ENCODE peak calls at places on chromosome 10, in five cellular contexts. Z is A549, N is IMR-90, X is GM12878, L is K562. S is an unnamed sample.
A peak's percentile ranks its signal among the peaks of the same experiment; 100 is the strongest.

GRCh38 chr10:61464461-61465215 is 11.5 kb upstream of the TMEM26 start:
- DNase-seq in N (peak; percentile 88), Z (no peak), L (no peak), X (no peak), S (no peak)

GRCh38 chr10:67839957-67840356 is 2.0 kb upstream of the DNAJC12 start:
- DNase-seq in Z (no peak), N (peak; percentile 31), X (no peak), L (no peak), S (no peak)

GRCh38 chr10:127200646-127201045 is 4.3 kb upstream of the INSYN2A start:
- DNase-seq in Z (no peak), X (no peak), N (no peak), L (no peak), S (no peak)

GRCh38 chr10:34866848-34867247 is 51.8 kb upstream of the PARD3 start:
- DNase-seq in N (no peak), Z (no peak), X (no peak), L (no peak), S (no peak)

GRCh38 chr10:64363687-64364086 is 842.5 kb downstream of the REEP3 start:
- DNase-seq in L (no peak), N (no peak), Z (no peak), X (no peak), S (no peak)

GRCh38 chr10:34576789-34577188 is 238.3 kb downstream of the PARD3 start:
- DNase-seq in X (no peak), N (no peak), L (no peak), Z (no peak), S (peak; percentile 25)

GRCh38 chr10:65501259-65501658 is 1424.6 kb upstream of the LRRTM3 start:
- DNase-seq in X (peak; percentile 48), Z (peak; percentile 2), N (no peak), L (no peak), S (no peak)

GRCh38 chr10:87038286-87038717 is 18.2 kb downstream of the FAM25A start:
- DNase-seq in X (no peak), N (no peak), Z (no peak), L (no peak), S (no peak)

GRCh38 chr10:16853201-16853600 is 36.0 kb upstream of the RSU1 start:
- DNase-seq in L (no peak), Z (no peak), X (no peak), N (peak; percentile 68), S (peak; percentile 38)

GRCh38 chr10:24307696-24308476 is 98.9 kb downstream of the KIAA1217 start:
- DNase-seq in L (no peak), X (no peak), N (no peak), Z (no peak), S (no peak)

GRCh38 chr10:80443531-80443974 is 10.6 kb upstream of the TSPAN14 start:
- DNase-seq in Z (no peak), L (peak; percentile 43), N (no peak), X (no peak), S (peak; percentile 75)

GRCh38 chr10:98414578-98414931 is 427 bp downstream of the PYROXD2 start:
- DNase-seq in X (no peak), N (no peak), Z (peak; percentile 17), L (no peak), S (no peak)

GRCh38 chr10:62885656-62886461 is 69.7 kb upstream of the EGR2 start:
- DNase-seq in Z (peak; percentile 15), L (no peak), X (no peak), N (peak; percentile 19), S (no peak)

GRCh38 chr10:95567903-95568630 is 6.9 kb upstream of the SORBS1 start:
- DNase-seq in Z (no peak), X (no peak), L (no peak), N (no peak), S (no peak)

GRCh38 chr10:123614888-123615287 is 51.3 kb upstream of the GPR26 start:
- DNase-seq in Z (peak; percentile 15), L (peak; percentile 40), X (no peak), N (peak; percentile 7), S (no peak)

GRCh38 chr10:3048114-3049019 is 19.0 kb upstream of the PFKP start:
- DNase-seq in L (peak; percentile 22), N (peak; percentile 79), Z (no peak), X (no peak), S (no peak)

GRCh38 chr10:28532223-28532508 is 752 bp upstream of the WAC start:
- DNase-seq in Z (peak; percentile 21), L (no peak), N (no peak), X (no peak), S (no peak)

GRCh38 chr10:80270887-80271286 is 18.6 kb downstream of the MAT1A start:
- DNase-seq in N (no peak), L (no peak), X (no peak), Z (no peak), S (no peak)

GRCh38 chr10:131841669-131842139 is 59.1 kb upstream of the PPP2R2D start:
- DNase-seq in L (no peak), Z (no peak), X (no peak), N (no peak), S (no peak)

GRCh38 chr10:124681091-124681490 is 63.1 kb downstream of the FAM53B start:
- DNase-seq in Z (no peak), N (no peak), X (no peak), L (no peak), S (no peak)

GRCh38 chr10:124677871-124678565 is 66.2 kb downstream of the FAM53B start:
- DNase-seq in L (no peak), N (peak; percentile 38), Z (no peak), X (no peak), S (peak; percentile 88)

GRCh38 chr10:124678566-124679240 is 65.5 kb downstream of the FAM53B start:
- DNase-seq in N (no peak), L (no peak), X (no peak), Z (no peak), S (no peak)

GRCh38 chr10:124680675-124681074 is 63.5 kb downstream of the FAM53B start:
- DNase-seq in N (peak; percentile 32), L (no peak), Z (no peak), X (no peak), S (no peak)

DNA sequence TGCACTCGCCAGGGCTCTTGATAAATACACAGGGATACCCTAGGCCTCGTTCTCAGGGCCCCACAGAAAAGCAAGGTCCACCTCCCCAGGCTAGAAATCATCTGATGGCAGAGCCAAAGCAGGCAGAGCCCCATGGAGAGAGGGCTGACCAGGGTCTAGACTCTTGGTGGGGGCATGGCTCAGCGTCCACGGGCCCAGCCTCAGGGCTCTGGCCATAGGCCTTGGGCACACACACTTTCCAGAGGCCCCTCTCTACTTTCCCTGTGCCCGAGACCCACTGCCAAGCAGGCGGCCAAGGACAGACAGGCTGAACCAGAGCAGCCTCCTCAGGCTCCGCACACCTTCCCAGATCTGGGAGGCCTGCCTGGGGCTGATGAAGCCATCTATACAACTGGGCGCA is 64.8 kb downstream of the FAM53B start:
- DNase-seq in X (no peak), Z (no peak), L (no peak), N (no peak), S (no peak)
- H3K4me1 ChIP-seq in X (peaks cover 9% of the 10 kb centered on the region), Z (no peaks in the 10 kb centered on the region), L (peaks cover 16% of the 10 kb centered on the region), N (peaks cover 10% of the 10 kb centered on the region), S (no peaks in the 10 kb centered on the region)

DNA sequence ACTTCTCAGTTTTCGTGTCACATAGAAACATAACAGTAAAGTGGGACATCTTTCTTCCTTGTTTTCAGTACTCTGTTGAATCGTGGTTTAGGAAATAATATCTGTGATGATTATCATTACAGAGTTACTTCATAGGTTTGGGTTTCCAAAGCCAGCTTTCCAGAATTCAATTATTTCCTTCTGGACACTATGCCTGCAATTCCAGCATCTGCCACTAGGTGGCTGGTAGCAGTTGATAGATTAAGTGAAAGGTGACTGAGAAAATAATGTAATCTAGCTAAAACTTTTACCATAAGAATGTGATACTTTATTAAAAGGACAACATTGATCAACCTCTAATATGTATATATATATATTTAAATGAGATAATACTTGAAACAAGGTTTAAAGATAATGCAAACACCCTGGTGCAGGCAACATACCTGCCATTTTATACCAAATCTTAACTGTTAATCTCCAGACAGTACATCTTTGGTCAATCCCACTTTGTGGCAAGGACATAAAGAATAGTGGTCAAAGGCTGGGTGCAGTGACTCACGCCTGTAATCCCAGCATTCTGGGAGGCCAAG is 102.6 kb downstream of the SH3PXD2A start:
- DNase-seq in L (peak; percentile 43), N (no peak), Z (no peak), X (no peak), S (no peak)
- TF ChIP-seq RCOR1 in L (no peak), N (peak; percentile 37), Z (no peak), X (no peak), S (no peak)

GRCh38 chr10:108721874-108722273 is 1201.4 kb downstream of the XPNPEP1 start:
- DNase-seq in Z (no peak), X (no peak), N (no peak), L (no peak), S (no peak)
- TF ChIP-seq SMC3 in Z (no peak), X (no peak), N (no peak), L (no peak), S (no peak)

DNA sequence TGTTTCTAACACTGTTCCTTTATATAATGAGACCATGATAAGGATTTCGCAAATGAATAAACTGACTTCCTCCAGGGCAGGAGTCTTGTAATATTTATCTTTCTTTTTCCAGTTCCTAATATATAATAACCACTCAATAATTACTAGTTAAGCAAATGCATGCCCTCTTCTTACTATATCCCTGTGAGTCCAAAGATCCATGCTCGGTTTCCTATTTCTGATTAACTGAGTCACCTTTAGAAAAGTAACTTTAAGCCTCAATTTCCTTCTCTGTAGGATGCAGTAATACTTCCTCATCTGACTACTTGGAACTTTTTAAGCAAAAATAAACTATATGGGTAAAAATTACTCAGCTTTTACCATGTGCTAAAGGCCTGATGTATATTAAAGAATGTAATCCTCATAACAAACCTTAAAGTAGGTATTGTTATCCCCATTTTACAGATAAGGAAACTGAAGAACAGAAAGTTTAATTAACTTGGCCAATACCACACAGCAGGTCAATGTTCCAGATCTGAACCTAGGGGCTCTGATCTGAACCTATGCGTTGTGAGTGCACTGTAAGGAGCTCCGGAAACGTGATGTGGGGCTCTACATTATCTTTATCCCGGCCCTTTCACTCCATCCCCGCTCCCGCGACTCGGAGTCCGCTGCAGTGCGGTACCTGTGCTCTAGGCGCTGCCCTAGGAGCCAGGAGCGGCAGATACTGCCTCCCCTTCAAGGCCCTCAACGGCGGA is 463 bp downstream of the COX15 start:
- DNase-seq in Z (no peak), X (no peak), N (no peak), L (no peak), S (no peak)
- H3K4me1 ChIP-seq in Z (peaks cover 22% of the 10 kb centered on the region), X (peaks cover 5% of the 10 kb centered on the region), N (peaks cover 2% of the 10 kb centered on the region), L (no peaks in the 10 kb centered on the region), S (no peaks in the 10 kb centered on the region)

GRCh38 chr10:978826-979421 is 9.3 kb upstream of the GTPBP4 start:
- DNase-seq in X (no peak), L (no peak), Z (no peak), N (no peak), S (no peak)
- TF ChIP-seq RCOR1 in X (no peak), L (no peak), Z (no peak), N (no peak), S (no peak)

DNA sequence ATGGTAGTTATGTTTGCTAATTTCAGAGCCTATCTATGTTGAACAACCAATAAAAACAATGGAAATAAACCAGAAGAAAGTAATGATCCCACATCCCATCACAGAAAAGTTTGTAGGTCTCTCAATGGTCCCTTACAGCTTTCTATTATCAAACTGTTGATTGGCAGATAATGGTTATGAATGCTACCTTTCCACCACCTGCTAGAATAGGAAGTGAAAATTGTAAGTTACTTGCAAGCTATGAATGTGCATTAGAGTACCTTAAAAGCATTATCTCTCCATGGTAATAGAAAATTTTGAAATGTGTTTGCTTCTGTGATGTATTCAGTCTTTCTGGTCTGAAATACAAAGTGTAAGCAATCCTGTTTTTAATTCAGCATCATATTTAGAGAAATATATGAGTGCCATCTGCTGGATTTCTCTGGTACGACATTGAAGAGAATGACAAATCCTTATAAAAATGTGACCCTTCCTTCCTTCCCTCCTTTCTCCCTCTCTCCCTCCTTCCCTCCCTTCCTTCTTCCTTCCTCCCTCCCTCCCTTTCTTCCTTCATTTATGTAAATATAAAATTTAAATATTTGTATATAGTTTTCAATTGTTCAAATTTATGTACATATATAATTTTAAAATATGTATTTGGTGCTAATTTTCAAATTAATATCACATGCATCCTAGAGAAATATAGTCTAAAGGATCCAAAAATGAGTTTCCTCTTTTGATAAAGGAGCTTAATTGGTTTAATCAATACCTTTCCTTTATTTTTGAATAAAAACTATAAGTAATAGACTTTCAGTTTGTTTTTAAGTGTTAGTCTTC is 41.4 kb upstream of the PNLIPRP3 start:
- DNase-seq in L (no peak), N (peak; percentile 26), X (no peak), Z (no peak), S (no peak)
- TF ChIP-seq SMC3 in L (no peak), N (peak; percentile 70), X (peak; percentile 26), Z (peak; percentile 77), S (peak; percentile 51)